ENCODE peak calls at places on chromosomes 4 and X, in eight cellular contexts. V is esophagus squamous epithelium, X is right atrium auricular region, K is epithelial cell of esophagus, J is HepG2, B is Panc1, L is fibroblast of lung, H is GM12865. D is an unnamed sample.
A peak's percentile ranks its signal among the peaks of the same experiment; 100 is the strongest.

GRCh38 chr4:101921370-101921769 is 130.8 kb downstream of the BANK1 start:
- DNase-seq in J (no peak), B (no peak), K (no peak), L (no peak), V (no peak), X (no peak), H (no peak), D (no peak)

GRCh38 chrX:96394566-96394965 is 290.1 kb upstream of the DIAPH2 start:
- DNase-seq in V (no peak), B (no peak), J (no peak), X (no peak), H (no peak), L (no peak), K (peak; percentile 0), D (no peak)

GRCh38 chr4:139875456-139875855 is 209.8 kb downstream of the MGST2 start:
- DNase-seq in K (peak; percentile 8), L (no peak), V (no peak), H (no peak), B (no peak), J (no peak), X (no peak), D (no peak)

GRCh38 chr4:118758293-118758692 is 73.1 kb downstream of the METTL14 start:
- DNase-seq in J (no peak), B (no peak), V (no peak), X (no peak), L (peak; percentile 95), H (no peak), K (no peak), D (no peak)

GRCh38 chr4:111838406-111838930 is 306.8 kb upstream of the FAM241A start:
- DNase-seq in K (no peak), J (no peak), H (peak; percentile 9), B (no peak), X (no peak), V (no peak), L (no peak), D (no peak)

GRCh38 chr4:125049711-125050110 is 265.0 kb upstream of the FAT4 start:
- DNase-seq in B (no peak), H (no peak), K (peak; percentile 29), X (no peak), L (peak; percentile 84), V (no peak), J (no peak), D (no peak)

GRCh38 chr4:185242749-185243533 is 33.5 kb downstream of the SNX25 start:
- DNase-seq in V (no peak), K (no peak), X (no peak), J (no peak), H (no peak), B (no peak), L (peak; percentile 31), D (no peak)

GRCh38 chrX:13432376-13432775 is 112.5 kb upstream of the ATXN3L start:
- DNase-seq in H (no peak), B (no peak), J (no peak), L (peak; percentile 98), V (no peak), X (no peak), K (peak; percentile 66), D (peak; percentile 95)

GRCh38 chr4:142600952-142601351 is 245.1 kb downstream of the INPP4B start:
- DNase-seq in X (no peak), V (no peak), H (no peak), J (no peak), K (peak; percentile 41), B (no peak), L (peak; percentile 22), D (no peak)

GRCh38 chr4:142596595-142596994 is 249.5 kb downstream of the INPP4B start:
- DNase-seq in B (no peak), X (no peak), K (no peak), H (no peak), L (no peak), J (no peak), V (no peak), D (no peak)

GRCh38 chr4:142595222-142595871 is 250.8 kb downstream of the INPP4B start:
- DNase-seq in H (no peak), K (no peak), B (no peak), L (no peak), X (no peak), V (no peak), J (no peak), D (no peak)

GRCh38 chr4:142596121-142596520 is 250.0 kb downstream of the INPP4B start:
- DNase-seq in V (no peak), X (no peak), J (no peak), B (no peak), L (no peak), K (no peak), H (no peak), D (no peak)

GRCh38 chr4:142598132-142598531 is 248.0 kb downstream of the INPP4B start:
- DNase-seq in L (no peak), J (no peak), H (no peak), K (no peak), V (no peak), X (no peak), B (no peak), D (no peak)
- H3K4me3 ChIP-seq in L (no peak overlapping the region), J (no peak overlapping the region), H (no peak overlapping the region), K (no peak overlapping the region), V (no peak overlapping the region), X (no peak overlapping the region), B (no peak overlapping the region), D (no peak overlapping the region)

DNA sequence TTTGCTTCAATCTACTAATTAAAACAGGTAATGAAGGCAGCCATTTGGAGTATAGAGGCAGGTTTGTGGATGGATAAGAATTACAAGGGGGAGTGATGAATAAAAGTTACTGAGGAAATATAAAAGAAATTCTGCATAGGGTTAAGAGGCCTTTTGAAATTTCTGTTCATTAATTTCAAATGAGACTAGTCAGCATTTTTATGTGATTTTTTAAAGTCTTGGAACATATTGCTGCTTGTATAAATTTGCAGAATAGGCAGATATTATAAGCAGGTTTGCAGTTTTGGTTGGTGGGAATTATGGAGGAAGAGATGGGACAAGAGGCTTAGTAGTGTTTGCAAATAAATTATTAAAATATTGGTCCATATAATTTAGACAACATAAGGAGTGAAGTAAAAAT is 750.4 kb upstream of the AGA start:
- DNase-seq in L (no peak), V (no peak), X (no peak), K (no peak), J (no peak), B (no peak), H (no peak), D (no peak)
- TF ChIP-seq CTCF in L (no peak), V (no peak), X (no peak), K (no peak), J (no peak), B (no peak), H (no peak), D (no peak)

GRCh38 chr4:2060578-2061207 is 1.6 kb downstream of the NAT8L start:
- DNase-seq in K (peak; percentile 31), V (no peak), L (no peak), B (no peak), X (no peak), H (no peak), J (no peak), D (no peak)

GRCh38 chr4:2058264-2059033 is 678 bp upstream of the NAT8L start:
- DNase-seq in X (no peak), K (no peak), H (no peak), J (no peak), L (no peak), V (no peak), B (no peak), D (no peak)

GRCh38 chr4:2061208-2062131 is 2.3 kb downstream of the NAT8L start:
- DNase-seq in L (no peak), J (no peak), H (no peak), B (no peak), X (no peak), V (no peak), K (no peak), D (no peak)

GRCh38 chr4:2059034-2059725 is at the start of gene NAT8L:
- DNase-seq in J (no peak), X (no peak), K (no peak), L (no peak), H (no peak), B (no peak), V (no peak), D (no peak)

DNA sequence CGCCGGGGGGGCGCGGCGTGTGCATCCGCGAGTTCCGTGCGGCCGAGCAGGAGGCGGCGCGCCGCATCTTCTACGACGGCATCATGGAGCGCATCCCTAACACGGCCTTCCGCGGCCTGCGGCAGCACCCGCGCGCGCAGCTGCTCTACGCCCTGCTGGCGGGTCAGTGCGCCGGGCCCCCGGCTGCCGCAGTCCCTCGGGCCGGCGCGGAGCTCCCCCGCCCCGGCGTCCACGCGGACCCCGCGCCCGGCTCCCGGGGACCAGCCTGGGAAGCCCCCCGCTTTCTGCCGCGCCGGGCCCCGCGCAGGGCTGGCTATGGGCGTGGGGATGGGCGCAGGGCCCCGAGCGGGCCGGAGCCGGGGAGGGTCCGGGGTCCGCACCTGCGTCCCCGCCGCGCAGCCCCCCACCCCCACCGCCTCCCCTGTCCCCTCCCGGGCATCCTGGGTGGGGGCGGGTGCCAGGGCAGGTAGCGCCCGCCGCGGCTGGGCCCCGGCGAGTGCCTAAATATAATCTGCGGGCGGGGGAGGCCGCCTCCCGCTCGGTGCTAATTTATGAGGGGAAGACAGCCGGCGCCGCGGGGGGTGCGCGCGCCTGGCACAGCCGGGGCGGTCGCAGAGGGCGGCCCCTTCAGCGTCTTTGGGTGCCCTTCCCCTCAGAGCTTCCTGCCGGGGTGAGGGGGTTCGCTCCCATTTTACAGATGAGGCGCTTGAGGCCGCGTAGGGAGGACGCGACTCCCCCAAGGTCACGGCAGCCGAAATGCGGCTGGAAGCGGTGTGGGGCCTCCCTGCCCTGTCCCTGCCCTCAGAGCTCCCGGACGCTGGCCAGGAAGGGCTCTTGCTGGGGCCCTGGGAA is 825 bp downstream of the NAT8L start:
- DNase-seq in K (peak; percentile 24), X (no peak), H (no peak), J (no peak), B (no peak), L (no peak), V (no peak), D (no peak)
- H3K4me3 ChIP-seq in K (no peak overlapping the region), X (peak overlapping the region; percentile 57), H (no peak overlapping the region), J (peak overlapping the region; percentile 9), B (peak overlapping the region; percentile 30), L (no peak overlapping the region), V (peak overlapping the region; percentile 66), D (no peak overlapping the region)

GRCh38 chrX:69280956-69281355 is 115.7 kb upstream of the PJA1 start:
- DNase-seq in X (no peak), K (no peak), H (no peak), J (no peak), L (peak; percentile 5), B (no peak), V (no peak), D (no peak)

GRCh38 chrX:69284491-69284890 is 119.2 kb upstream of the PJA1 start:
- DNase-seq in J (no peak), K (no peak), V (no peak), X (no peak), B (no peak), L (no peak), H (no peak), D (no peak)

GRCh38 chrX:69285881-69286545 is 120.8 kb upstream of the PJA1 start:
- DNase-seq in B (no peak), H (peak; percentile 29), K (peak; percentile 38), X (peak; percentile 62), J (no peak), L (peak; percentile 37), V (no peak), D (no peak)

GRCh38 chrX:69285401-69285871 is 120.2 kb upstream of the PJA1 start:
- DNase-seq in V (no peak), B (no peak), K (peak; percentile 34), L (peak; percentile 28), X (no peak), J (no peak), H (no peak), D (no peak)

DNA sequence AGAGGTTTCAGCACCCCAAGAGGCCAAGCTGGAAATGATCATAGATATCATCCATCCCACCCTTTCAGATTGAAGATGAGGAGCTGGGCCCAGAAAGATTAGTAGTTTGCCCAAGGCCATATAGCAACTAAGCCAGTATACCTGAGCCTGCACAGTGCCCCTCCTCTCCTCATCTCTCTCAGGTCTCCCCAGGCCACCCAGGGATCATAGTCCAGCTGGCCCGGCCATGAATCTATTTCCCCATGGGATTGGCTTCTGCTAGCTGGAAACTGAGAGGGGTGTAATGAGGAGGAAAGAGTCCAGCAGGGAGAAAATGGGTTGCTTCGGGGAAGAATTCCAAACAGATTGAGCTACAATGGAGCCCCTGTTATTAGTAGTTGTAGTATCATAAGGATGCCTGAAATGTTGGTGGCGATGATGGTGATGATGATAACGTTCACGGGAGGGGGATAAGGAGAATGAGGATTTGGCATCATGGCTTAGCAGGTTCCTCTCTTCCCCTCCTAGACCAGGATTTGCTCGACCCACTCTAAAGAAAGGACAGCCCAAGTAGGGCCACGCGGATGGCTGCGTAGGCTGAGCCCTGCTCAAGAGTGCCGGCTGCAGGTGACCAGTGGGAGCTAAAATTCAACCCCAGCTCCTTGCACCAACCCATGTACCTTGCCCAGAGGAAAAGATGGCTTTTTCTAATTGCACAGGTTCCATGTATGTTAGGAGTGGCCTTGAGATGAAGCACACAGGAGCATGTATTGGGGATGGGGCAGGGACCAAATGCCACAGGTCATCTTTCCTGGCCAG is 117.8 kb upstream of the PJA1 start:
- DNase-seq in B (no peak), L (no peak), H (no peak), X (no peak), K (no peak), J (no peak), V (no peak), D (no peak)
- TF ChIP-seq CTCF in B (peak; percentile 31), L (no peak), H (no peak), X (no peak), K (no peak), J (no peak), V (no peak), D (no peak)

D was measured in BJ.